ENCODE peak calls at places on chromosomes 2 and 18, in ten cellular contexts. L, K, J, X, F, M, O, B, V and T are unnamed samples.

GRCh38 chr2:218631837-218632236 is 24.1 kb downstream of the PLCD4 start:
- DNase-seq in L (no peak), V (no peak), M (no peak), O (no peak), J (no peak), F (peak; percentile 40), X (no peak), K (no peak), B (no peak), T (no peak)

GRCh38 chr2:43199492-43200481 is 26.6 kb downstream of the ZFP36L2 start:
- DNase-seq in J (peak; percentile 53), O (no peak), F (no peak), V (no peak), X (no peak), M (no peak), L (no peak), B (no peak), K (no peak), T (no peak)

GRCh38 chr2:158006961-158007664 is 94.6 kb upstream of the UPP2 start:
- DNase-seq in J (peak; percentile 50), V (peak; percentile 6), O (peak; percentile 70), L (no peak), M (no peak), K (no peak), B (no peak), X (no peak), F (no peak), T (no peak)

GRCh38 chr2:9096761-9097160 is 93.3 kb upstream of the MBOAT2 start:
- DNase-seq in J (no peak), V (no peak), F (no peak), X (no peak), M (no peak), L (no peak), K (no peak), B (no peak), O (no peak), T (no peak)

GRCh38 chr2:237983922-237984321 is 17.1 kb downstream of the UBE2F start:
- DNase-seq in L (no peak), O (no peak), X (no peak), M (no peak), K (no peak), B (no peak), V (no peak), J (no peak), F (no peak), T (no peak)

GRCh38 chr2:127641846-127642510 is 4.0 kb upstream of the GPR17 start:
- DNase-seq in O (no peak), X (no peak), M (no peak), F (no peak), V (no peak), J (no peak), L (no peak), K (peak; percentile 87), B (no peak), T (no peak)

GRCh38 chr2:144224446-144224845 is 295.5 kb downstream of the ZEB2 start:
- DNase-seq in X (no peak), B (no peak), M (no peak), L (no peak), K (no peak), V (no peak), J (no peak), F (no peak), O (no peak), T (no peak)

GRCh38 chr2:234003972-234004617 is 46.4 kb upstream of the SPP2 start:
- DNase-seq in X (peak; percentile 56), V (peak; percentile 79), O (peak; percentile 61), K (no peak), M (peak; percentile 96), L (peak; percentile 5), F (peak; percentile 97), J (no peak), B (peak; percentile 85), T (no peak)

GRCh38 chr2:105674859-105675541 is 69.7 kb upstream of the NCK2 start:
- DNase-seq in B (no peak), X (no peak), O (no peak), F (no peak), M (no peak), J (no peak), V (no peak), K (no peak), L (no peak), T (no peak)

GRCh38 chr2:176561706-176562105 is 292.5 kb downstream of the MTX2 start:
- DNase-seq in M (no peak), L (no peak), V (peak; percentile 33), J (no peak), B (no peak), K (no peak), O (no peak), X (peak; percentile 44), F (peak; percentile 32), T (no peak)

GRCh38 chr2:29628882-29629281 is 292.5 kb downstream of the ALK start:
- DNase-seq in F (peak; percentile 6), M (no peak), K (no peak), V (no peak), X (no peak), B (no peak), J (peak; percentile 29), L (no peak), O (no peak), T (no peak)

GRCh38 chr2:228698963-228699362 is 517.5 kb upstream of the SPHKAP start:
- DNase-seq in B (no peak), J (no peak), M (no peak), O (no peak), K (no peak), V (no peak), L (no peak), X (no peak), F (peak; percentile 6), T (no peak)

GRCh38 chr18:74868461-74868860 is 270.8 kb downstream of the ZNF407 start:
- DNase-seq in V (no peak), B (no peak), L (no peak), X (no peak), O (no peak), K (no peak), M (no peak), J (no peak), F (no peak), T (no peak)

GRCh38 chr2:101806123-101806522 is 108.6 kb downstream of the MAP4K4 start:
- DNase-seq in K (no peak), L (no peak), M (no peak), J (no peak), X (peak; percentile 75), B (peak; percentile 71), F (peak; percentile 84), O (no peak), V (peak; percentile 53), T (no peak)

GRCh38 chr2:148930046-148930775 is 55.2 kb downstream of the KIF5C start:
- DNase-seq in J (no peak), B (no peak), X (peak; percentile 24), K (no peak), M (no peak), O (no peak), L (no peak), F (peak; percentile 73), V (no peak), T (no peak)

GRCh38 chr18:12849548-12849947 is 34.5 kb downstream of the PTPN2 start:
- DNase-seq in F (no peak), X (peak; percentile 15), J (no peak), B (no peak), L (no peak), O (no peak), K (no peak), M (no peak), V (no peak), T (no peak)

GRCh38 chr2:127574656-127575055 is 39.2 kb downstream of the MYO7B start:
- DNase-seq in J (no peak), B (no peak), O (peak; percentile 28), K (peak; percentile 42), L (peak; percentile 20), V (no peak), F (no peak), M (no peak), X (no peak), T (no peak)

GRCh38 chr2:60517441-60517840 is 36.0 kb downstream of the BCL11A start:
- DNase-seq in F (no peak), L (no peak), X (no peak), K (no peak), M (no peak), V (no peak), J (no peak), B (no peak), O (no peak), T (no peak)

GRCh38 chr2:60339286-60339685 is 214.2 kb downstream of the BCL11A start:
- DNase-seq in O (no peak), X (no peak), J (no peak), L (no peak), F (no peak), V (no peak), K (no peak), M (no peak), B (no peak), T (no peak)

GRCh38 chr2:7882296-7882695 is 799.6 kb upstream of the ID2 start:
- DNase-seq in F (no peak), J (no peak), B (no peak), V (no peak), O (no peak), L (no peak), K (no peak), X (no peak), M (no peak), T (no peak)
- TF ChIP-seq CTCF in F (no peak), J (no peak), B (no peak), V (no peak), O (no peak), L (no peak), K (no peak), X (no peak), M (no peak), T (no peak)

DNA sequence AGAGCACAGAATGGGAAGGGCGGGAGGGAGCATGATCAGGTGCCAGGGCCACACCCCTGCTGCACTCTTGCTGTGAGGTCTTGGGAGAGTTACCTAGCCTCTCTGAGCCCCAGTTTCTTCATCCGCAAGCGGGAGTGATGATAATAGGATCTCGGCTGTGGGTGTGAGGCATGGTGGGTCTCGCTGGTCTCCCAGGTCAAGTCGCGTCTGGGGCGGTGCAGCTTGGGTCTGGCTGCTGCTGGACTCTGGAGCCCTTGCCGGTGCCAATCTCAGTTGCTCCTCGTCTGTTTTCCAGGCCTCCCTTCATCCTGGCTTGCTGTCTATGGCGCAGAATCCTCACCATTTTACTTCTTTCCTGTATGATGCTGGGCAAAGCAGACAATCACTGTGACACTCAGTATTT is 130.3 kb upstream of the RAB12 start:
- DNase-seq in X (no peak), J (no peak), B (no peak), L (no peak), F (no peak), V (no peak), M (no peak), K (no peak), O (no peak), T (no peak)
- TF ChIP-seq CTCF in X (no peak), J (no peak), B (peak; percentile 60), L (no peak), F (no peak), V (no peak), M (no peak), K (no peak), O (no peak), T (no peak)

GRCh38 chr2:65639156-65639876 is 206.9 kb upstream of the SPRED2 start:
- DNase-seq in O (no peak), K (no peak), B (peak; percentile 23), M (no peak), F (peak; percentile 57), L (no peak), J (no peak), X (peak; percentile 55), V (no peak), T (no peak)
- TF ChIP-seq CTCF in O (no peak), K (no peak), B (no peak), M (no peak), F (no peak), L (no peak), J (no peak), X (no peak), V (no peak), T (no peak)

GRCh38 chr2:135600915-135601314 is 69.6 kb downstream of the R3HDM1 start:
- DNase-seq in J (no peak), V (peak; percentile 12), K (no peak), O (no peak), M (peak; percentile 60), F (peak; percentile 29), L (no peak), B (no peak), X (peak; percentile 33), T (no peak)
- TF ChIP-seq CTCF in J (no peak), V (peak; percentile 30), K (no peak), O (peak; percentile 22), M (peak; percentile 13), F (peak; percentile 3), L (no peak), B (peak; percentile 63), X (peak; percentile 25), T (no peak)